ENCODE peak calls at places on chromosome 6, in ten cellular contexts. Y, D, M, X, N, C, O, H, Z and J are unnamed samples.

GRCh38 chr6:158688860-158689259 is 39.0 kb downstream of the SYTL3 start:
- DNase-seq in D (no peak), N (no peak), Y (no peak), M (no peak), Z (no peak), O (peak; percentile 50), H (no peak), X (no peak), C (no peak), J (no peak)

GRCh38 chr6:45830441-45831139 is 185.1 kb downstream of the CLIC5 start:
- DNase-seq in M (peak; percentile 48), D (no peak), N (no peak), C (no peak), X (no peak), Y (peak; percentile 51), O (no peak), H (peak; percentile 44), Z (no peak), J (no peak)

GRCh38 chr6:21845018-21845417 is 251.5 kb downstream of the SOX4 start:
- DNase-seq in N (no peak), O (no peak), D (peak; percentile 19), Z (no peak), C (no peak), X (no peak), M (no peak), Y (no peak), H (no peak), J (no peak)

GRCh38 chr6:154266560-154267134 is 90.0 kb downstream of the IPCEF1 start:
- DNase-seq in M (peak; percentile 21), N (no peak), C (no peak), Y (no peak), Z (no peak), X (no peak), O (no peak), D (no peak), H (no peak), J (no peak)

GRCh38 chr6:42561986-42562385 is 1.8 kb upstream of the UBR2 start:
- DNase-seq in Z (no peak), N (no peak), X (no peak), M (no peak), O (no peak), C (no peak), D (no peak), Y (no peak), H (no peak), J (no peak)

GRCh38 chr6:102154874-102155273 is 761.4 kb downstream of the GRIK2 start:
- DNase-seq in X (no peak), Y (no peak), N (no peak), Z (no peak), H (no peak), O (no peak), M (no peak), D (no peak), C (no peak), J (no peak)

GRCh38 chr6:105087571-105088211 is 92.1 kb downstream of the POPDC3 start:
- DNase-seq in N (no peak), H (peak; percentile 32), M (peak; percentile 58), C (no peak), Y (no peak), X (no peak), O (peak; percentile 72), D (peak; percentile 63), Z (no peak), J (no peak)

GRCh38 chr6:33958208-33958862 is 154.5 kb upstream of the MLN start:
- DNase-seq in C (no peak), H (no peak), X (no peak), O (peak; percentile 8), Y (no peak), M (no peak), Z (no peak), N (no peak), D (peak; percentile 77), J (no peak)

GRCh38 chr6:104973404-104973803 is 16.5 kb downstream of the LIN28B start:
- DNase-seq in D (no peak), M (no peak), X (no peak), Y (no peak), H (no peak), N (no peak), O (no peak), Z (no peak), C (no peak), J (no peak)

GRCh38 chr6:27442932-27443331 is 30.0 kb downstream of the ZNF184 start:
- DNase-seq in N (no peak), M (no peak), X (no peak), Y (no peak), C (no peak), D (no peak), H (no peak), O (no peak), Z (no peak), J (no peak)

GRCh38 chr6:142378138-142378875 is 76.5 kb downstream of the ADGRG6 start:
- DNase-seq in C (no peak), H (peak; percentile 52), X (no peak), O (peak; percentile 72), N (no peak), Y (no peak), D (no peak), Z (no peak), M (no peak), J (no peak)

GRCh38 chr6:158066161-158066781 is 84.6 kb downstream of the SYNJ2 start:
- DNase-seq in C (no peak), X (no peak), M (no peak), H (no peak), Y (no peak), O (no peak), D (no peak), Z (no peak), N (peak; percentile 40), J (no peak)

GRCh38 chr6:5540375-5540774 is 279.1 kb downstream of the FARS2 start:
- DNase-seq in O (peak; percentile 72), C (no peak), H (no peak), Z (no peak), Y (no peak), D (no peak), X (no peak), M (no peak), N (no peak), J (no peak)

GRCh38 chr6:149157126-149157525 is 160.4 kb upstream of the TAB2 start:
- DNase-seq in O (no peak), X (no peak), D (no peak), Z (no peak), N (no peak), H (no peak), Y (no peak), C (no peak), M (no peak), J (no peak)

DNA sequence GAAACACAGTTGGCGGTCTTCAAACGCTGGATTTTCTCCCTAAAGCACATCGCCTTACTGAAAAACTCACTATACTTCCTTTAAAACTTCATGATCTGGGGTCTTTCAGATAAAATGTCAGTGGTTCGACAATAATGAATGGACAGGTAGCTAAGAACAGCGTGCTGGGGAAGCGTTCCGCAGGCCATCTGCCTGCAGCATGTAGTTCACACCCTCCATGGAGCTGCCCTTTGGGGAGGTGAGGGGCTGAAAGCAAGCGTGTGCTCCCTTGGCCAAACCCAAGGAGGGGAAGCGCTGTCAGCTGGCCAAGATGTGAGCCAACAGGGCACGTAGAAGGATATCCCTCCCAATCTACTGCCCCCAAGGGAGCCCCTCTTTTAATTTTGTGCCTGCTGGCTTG is 20.8 kb downstream of the MYLK4 start:
- DNase-seq in D (no peak), H (no peak), N (no peak), M (no peak), O (no peak), X (no peak), Y (no peak), C (no peak), Z (no peak), J (no peak)
- H3K27ac ChIP-seq in D (no peak overlapping the region), H (no peak overlapping the region), N (no peak overlapping the region), M (no peak overlapping the region), O (no peak overlapping the region), X (no peak overlapping the region), Y (no peak overlapping the region), C (no peak overlapping the region), Z (no peak overlapping the region), J (no peak overlapping the region)

GRCh38 chr6:135084916-135085269 is 30.3 kb upstream of the HBS1L start:
- DNase-seq in Z (no peak), X (no peak), C (no peak), M (no peak), H (no peak), O (no peak), D (no peak), N (no peak), Y (no peak), J (no peak)
- H3K27ac ChIP-seq in Z (no peak overlapping the region), X (no peak overlapping the region), C (no peak overlapping the region), M (no peak overlapping the region), H (no peak overlapping the region), O (no peak overlapping the region), D (no peak overlapping the region), N (no peak overlapping the region), Y (no peak overlapping the region), J (no peak overlapping the region)

DNA sequence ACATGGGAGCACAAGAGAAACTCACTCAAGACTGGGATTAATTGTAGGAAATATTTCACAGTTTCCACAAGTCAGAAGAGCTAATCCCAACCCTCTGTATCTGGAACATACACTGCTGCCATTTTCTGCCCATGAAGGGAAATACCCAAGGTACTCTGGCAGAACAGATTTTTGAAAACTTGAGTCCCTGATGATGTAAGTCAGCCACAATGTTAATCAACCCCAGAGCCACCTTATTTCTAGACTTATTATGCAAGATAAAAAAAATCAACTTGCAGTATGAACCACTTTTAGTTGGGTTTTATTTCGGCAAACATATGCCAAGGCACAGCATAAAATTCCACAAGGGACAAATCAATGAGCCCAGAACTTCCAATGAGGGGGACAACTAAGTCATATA is 141.5 kb downstream of the LY86 start:
- DNase-seq in Z (no peak), O (no peak), H (no peak), N (no peak), C (no peak), M (no peak), Y (no peak), D (no peak), X (no peak), J (no peak)
- H3K27ac ChIP-seq in Z (no peak overlapping the region), O (no peak overlapping the region), H (peak overlapping the region; percentile 17), N (no peak overlapping the region), C (no peak overlapping the region), M (no peak overlapping the region), Y (no peak overlapping the region), D (no peak overlapping the region), X (no peak overlapping the region), J (no peak overlapping the region)

DNA sequence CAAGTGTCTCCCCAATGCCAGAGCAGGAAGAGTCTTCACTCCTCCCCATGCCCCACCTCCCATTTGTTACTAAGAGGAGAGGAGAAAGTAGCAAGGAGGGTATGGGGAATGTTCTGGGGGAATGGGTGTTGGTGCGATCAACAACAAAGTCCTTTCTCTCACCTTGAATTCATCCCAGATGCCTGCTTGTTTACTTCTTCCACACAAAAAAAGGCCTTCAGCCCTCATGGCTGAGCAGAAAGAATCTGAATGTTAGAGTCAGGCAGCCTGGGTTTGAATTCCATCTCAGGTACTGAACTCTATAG is 9.9 kb downstream of the MOG start:
- DNase-seq in Z (no peak), M (no peak), X (no peak), O (no peak), N (no peak), Y (no peak), H (no peak), C (no peak), D (peak; percentile 13), J (no peak)
- H3K27ac ChIP-seq in Z (no peak overlapping the region), M (no peak overlapping the region), X (no peak overlapping the region), O (no peak overlapping the region), N (no peak overlapping the region), Y (no peak overlapping the region), H (no peak overlapping the region), C (no peak overlapping the region), D (peak overlapping the region; percentile 75), J (no peak overlapping the region)